ENCODE peak calls at places on chromosomes 7 and 10, in five cellular contexts. K, T, L, B and N are unnamed samples.

GRCh38 chr7:127953423-127953822 is 77.8 kb downstream of the LRRC4 start:
- DNase-seq in K (no peak), T (no peak), L (no peak), B (no peak), N (no peak)

GRCh38 chr7:47454961-47455871 is 126.7 kb downstream of the TNS3 start:
- DNase-seq in K (no peak), T (no peak), L (no peak), B (no peak), N (no peak)

GRCh38 chr10:102229810-102230263 is 3.7 kb downstream of the ELOVL3 start:
- DNase-seq in K (peak), T (peak), L (peak), B (peak), N (peak)

GRCh38 chr10:31745612-31746376 is 182.8 kb downstream of the ARHGAP12 start:
- DNase-seq in K (no peak), T (no peak), L (peak), B (no peak), N (peak)

GRCh38 chr10:132697568-132698200 is 88.3 kb downstream of the NKX6-2 start:
- DNase-seq in K (no peak), T (no peak), L (peak), B (no peak), N (peak)

GRCh38 chr7:135858851-135859250 is 110.2 kb upstream of the FAM180A start:
- DNase-seq in K (no peak), T (no peak), L (no peak), B (no peak), N (no peak)

GRCh38 chr10:32266979-32267378 is 80.0 kb downstream of the EPC1 start:
- DNase-seq in K (peak), T (peak), L (no peak), B (no peak), N (no peak)

GRCh38 chr7:122881324-122881723 is 4.9 kb downstream of the CADPS2 start:
- DNase-seq in K (no peak), T (no peak), L (no peak), B (no peak), N (no peak)

GRCh38 chr7:101232141-101232821 is 5.3 kb downstream of the CLDN15 start:
- DNase-seq in K (peak), T (peak), L (no peak), B (no peak), N (peak)

GRCh38 chr7:104207348-104207730 is 474 bp downstream of the ORC5 start:
- DNase-seq in K (peak), T (no peak), L (peak), B (no peak), N (no peak)

GRCh38 chr7:6630007-6630849 is 6.9 kb upstream of the ZNF316 start:
- DNase-seq in K (no peak), T (no peak), L (no peak), B (no peak), N (peak)

GRCh38 chr7:115116773-115117715 is 195.2 kb downstream of the MDFIC start:
- DNase-seq in K (no peak), T (no peak), L (no peak), B (no peak), N (no peak)

GRCh38 chr7:40717242-40717641 is 582.4 kb downstream of the SUGCT start:
- DNase-seq in K (peak), T (peak), L (peak), B (peak), N (peak)

GRCh38 chr10:110721406-110722038 is 77.4 kb downstream of the RBM20 start:
- DNase-seq in K (no peak), T (no peak), L (no peak), B (no peak), N (no peak)

GRCh38 chr7:156780724-156781455 is 112.1 kb downstream of the LMBR1 start:
- DNase-seq in K (peak), T (no peak), L (no peak), B (no peak), N (no peak)

GRCh38 chr10:43304687-43305333 is 37.9 kb upstream of the RASGEF1A start:
- DNase-seq in K (peak), T (peak), L (peak), B (peak), N (peak)

GRCh38 chr10:88392222-88392621 is 190.9 kb downstream of the RNLS start:
- DNase-seq in K (no peak), T (no peak), L (no peak), B (no peak), N (no peak)

GRCh38 chr7:44727346-44728262 is 21.0 kb upstream of the ZMIZ2 start:
- DNase-seq in K (no peak), T (no peak), L (peak), B (no peak), N (peak)

GRCh38 chr7:867001-867405 is 9.4 kb upstream of the GET4 start:
- DNase-seq in K (no peak), T (no peak), L (peak), B (no peak), N (no peak)

GRCh38 chr10:37957841-37958240 is 18.6 kb downstream of the ZNF25 start:
- DNase-seq in K (no peak), T (no peak), L (no peak), B (no peak), N (peak)

GRCh38 chr7:157704365-157704764 is 367.6 kb downstream of the DNAJB6 start:
- DNase-seq in K (no peak), T (no peak), L (no peak), B (no peak), N (no peak)

GRCh38 chr10:94850766-94851165 is 87.7 kb upstream of the CYP2C9 start:
- DNase-seq in K (no peak), T (no peak), L (no peak), B (no peak), N (no peak)

GRCh38 chr10:1393481-1393880 is 337.3 kb downstream of the WDR37 start:
- DNase-seq in K (no peak), T (no peak), L (no peak), B (no peak), N (no peak)

GRCh38 chr7:131040467-131040932 is 287.2 kb upstream of the MKLN1 start:
- DNase-seq in K (peak), T (peak), L (peak), B (peak), N (peak)

GRCh38 chr7:102431617-102432298 is 1.6 kb upstream of the ORAI2 start:
- DNase-seq in K (peak), T (no peak), L (no peak), B (no peak), N (peak)

GRCh38 chr10:95964786-95965185 is 57.0 kb downstream of the CC2D2B start:
- DNase-seq in K (no peak), T (no peak), L (no peak), B (no peak), N (no peak)

GRCh38 chr10:117374506-117375359 is 507 bp downstream of the PDZD8 start:
- DNase-seq in K (peak), T (peak), L (peak), B (no peak), N (peak)

GRCh38 chr10:102517553-102517952 is 13.8 kb downstream of the SUFU start:
- DNase-seq in K (no peak), T (no peak), L (peak), B (no peak), N (no peak)

GRCh38 chr10:50604823-50605222 is 18.9 kb downstream of the SGMS1 start:
- DNase-seq in K (no peak), T (no peak), L (no peak), B (no peak), N (no peak)

GRCh38 chr10:128463991-128464755 is 337.9 kb upstream of the MKI67 start:
- DNase-seq in K (peak), T (no peak), L (peak), B (peak), N (no peak)

GRCh38 chr7:116576350-116577319 is 51.8 kb downstream of the CAV1 start:
- DNase-seq in K (no peak), T (no peak), L (peak), B (no peak), N (no peak)

GRCh38 chr7:116577320-116577871 is 52.6 kb downstream of the CAV1 start:
- DNase-seq in K (no peak), T (no peak), L (peak), B (no peak), N (no peak)

GRCh38 chr7:116579835-116580234 is 55.0 kb downstream of the CAV1 start:
- DNase-seq in K (no peak), T (no peak), L (no peak), B (no peak), N (no peak)

GRCh38 chr7:116578526-116578925 is 53.7 kb downstream of the CAV1 start:
- DNase-seq in K (no peak), T (no peak), L (no peak), B (no peak), N (peak)

GRCh38 chr7:116579322-116579721 is 54.5 kb downstream of the CAV1 start:
- DNase-seq in K (no peak), T (no peak), L (no peak), B (no peak), N (no peak)
- H2BK5ac ChIP-seq in K (no peak), T (no peak), L (peak), B (no peak), N (no peak)

GRCh38 chr10:114259825-114260224 is 20.8 kb downstream of the VWA2 start:
- DNase-seq in K (no peak), T (no peak), L (peak), B (no peak), N (no peak)

GRCh38 chr10:114260366-114260765 is 21.3 kb downstream of the VWA2 start:
- DNase-seq in K (no peak), T (no peak), L (no peak), B (no peak), N (no peak)

GRCh38 chr10:114265392-114266053 is 26.5 kb downstream of the VWA2 start:
- DNase-seq in K (no peak), T (no peak), L (no peak), B (no peak), N (no peak)

GRCh38 chr10:114261116-114261515 is 22.1 kb downstream of the VWA2 start:
- DNase-seq in K (no peak), T (no peak), L (peak), B (no peak), N (no peak)

DNA sequence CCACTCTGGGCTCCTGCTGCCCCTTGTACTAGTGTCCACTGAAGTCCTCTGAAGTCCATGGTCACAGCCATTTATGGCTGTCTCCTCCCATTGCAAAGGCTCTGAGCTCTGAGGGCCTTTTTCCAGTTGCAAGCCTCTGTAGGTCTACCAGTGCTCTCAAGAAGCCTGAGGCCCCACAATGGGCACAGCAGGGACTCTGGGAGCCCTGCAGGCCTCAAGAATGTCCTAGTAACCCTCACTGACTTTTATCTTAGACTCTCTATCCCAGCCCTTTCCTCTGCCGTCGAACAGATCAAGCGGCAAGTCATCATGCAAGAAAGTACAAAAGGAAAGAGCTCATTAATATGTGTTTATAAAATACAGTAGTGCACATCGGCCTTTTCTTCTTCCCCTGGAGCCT is 23.4 kb downstream of the VWA2 start:
- DNase-seq in K (peak), T (no peak), L (no peak), B (no peak), N (no peak)
- H3K18ac ChIP-seq in K (no peak), T (no peak), L (no peak), B (no peak), N (no peak)

DNA sequence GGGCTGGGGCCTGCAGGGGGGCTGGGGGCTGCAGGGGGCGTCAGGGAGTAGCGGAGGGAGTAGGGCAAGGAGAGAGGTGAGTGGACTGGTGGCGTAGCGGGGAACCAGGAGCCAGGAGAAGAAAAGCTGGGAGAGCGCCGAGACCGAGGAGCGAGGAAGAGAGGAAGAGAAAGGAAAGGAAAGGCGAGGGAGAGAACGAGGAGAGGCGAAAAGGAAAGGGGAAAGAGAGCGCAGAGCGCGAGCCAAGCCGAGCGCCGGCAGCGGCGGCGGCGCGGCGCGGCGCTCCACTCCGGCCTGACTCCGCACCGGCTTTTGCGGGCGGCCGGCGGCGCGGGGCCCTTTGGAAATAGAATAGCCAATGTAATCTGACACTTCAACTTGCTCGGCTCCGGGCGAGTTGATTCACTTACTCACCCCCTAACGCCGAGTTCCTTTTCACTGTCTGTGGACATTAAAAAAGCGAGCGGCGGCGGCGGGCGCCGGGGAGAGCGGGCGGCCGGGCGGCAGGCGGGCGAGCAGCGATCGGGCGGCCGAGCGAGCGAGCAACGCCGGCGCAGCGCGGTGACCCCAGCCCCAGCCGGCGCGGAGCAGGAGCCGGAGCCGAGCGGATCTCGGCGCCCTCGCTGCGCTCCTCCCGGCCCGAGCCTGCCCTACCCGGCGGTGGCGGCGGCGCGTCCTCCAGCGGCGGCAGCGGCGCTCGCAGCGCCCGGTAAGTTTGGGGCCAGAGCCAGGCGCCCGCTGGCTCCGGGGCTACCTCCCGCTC is at the start of gene ZMIZ1:
- DNase-seq in K (peak), T (peak), L (peak), B (peak), N (peak)
- H2BK5ac ChIP-seq in K (peak), T (peak), L (peak), B (peak), N (peak)

DNA sequence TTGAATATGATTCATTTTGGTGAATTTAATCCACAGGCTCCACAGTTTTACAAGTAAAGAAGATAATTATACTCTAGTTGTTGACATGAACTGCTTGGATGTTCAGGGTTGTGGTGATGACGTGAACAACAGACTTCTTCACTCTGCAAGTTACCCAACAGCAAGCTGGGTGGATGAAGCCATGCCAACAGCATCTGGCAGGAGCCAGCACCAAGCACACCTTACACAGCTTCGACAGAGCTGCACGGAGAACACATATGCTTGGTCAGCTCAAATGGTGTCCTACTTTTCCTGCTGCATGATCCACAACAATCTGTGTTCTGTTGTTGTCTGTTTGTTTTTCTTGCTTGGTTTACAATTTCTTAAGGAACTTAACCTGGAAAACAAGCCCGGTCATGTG is 9.8 kb downstream of the NOD1 start:
- DNase-seq in K (no peak), T (no peak), L (peak), B (no peak), N (no peak)
- H3K18ac ChIP-seq in K (no peak), T (peak), L (peak), B (peak), N (peak)

DNA sequence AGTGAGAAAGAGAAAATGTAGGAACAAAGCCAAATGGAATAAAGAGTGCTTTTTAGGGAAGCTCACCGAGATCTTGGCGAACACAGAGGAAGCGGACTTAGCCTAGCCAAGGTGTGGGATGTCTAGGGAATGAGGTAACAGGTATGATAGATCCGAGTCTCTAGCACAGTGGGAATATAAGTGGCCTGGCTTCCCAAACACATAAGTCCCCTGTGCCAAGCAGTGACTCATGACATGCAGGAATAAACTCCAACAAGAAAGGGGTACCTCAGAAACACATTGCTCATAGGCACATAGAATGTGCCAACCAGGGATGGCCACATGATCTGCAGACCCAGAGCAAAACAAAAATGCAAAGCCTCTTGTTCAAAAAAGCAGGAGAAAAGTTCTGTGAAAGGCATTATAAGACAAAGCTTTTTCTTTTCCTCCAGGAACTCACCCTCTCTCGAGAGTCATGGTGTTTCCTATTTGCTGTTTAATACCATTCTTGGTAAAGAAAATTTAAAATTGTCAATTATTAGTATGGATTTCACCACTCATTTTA is 542.5 kb downstream of the GATA3 start:
- DNase-seq in K (peak), T (no peak), L (no peak), B (no peak), N (no peak)
- H2BK5ac ChIP-seq in K (no peak), T (no peak), L (no peak), B (no peak), N (no peak)

DNA sequence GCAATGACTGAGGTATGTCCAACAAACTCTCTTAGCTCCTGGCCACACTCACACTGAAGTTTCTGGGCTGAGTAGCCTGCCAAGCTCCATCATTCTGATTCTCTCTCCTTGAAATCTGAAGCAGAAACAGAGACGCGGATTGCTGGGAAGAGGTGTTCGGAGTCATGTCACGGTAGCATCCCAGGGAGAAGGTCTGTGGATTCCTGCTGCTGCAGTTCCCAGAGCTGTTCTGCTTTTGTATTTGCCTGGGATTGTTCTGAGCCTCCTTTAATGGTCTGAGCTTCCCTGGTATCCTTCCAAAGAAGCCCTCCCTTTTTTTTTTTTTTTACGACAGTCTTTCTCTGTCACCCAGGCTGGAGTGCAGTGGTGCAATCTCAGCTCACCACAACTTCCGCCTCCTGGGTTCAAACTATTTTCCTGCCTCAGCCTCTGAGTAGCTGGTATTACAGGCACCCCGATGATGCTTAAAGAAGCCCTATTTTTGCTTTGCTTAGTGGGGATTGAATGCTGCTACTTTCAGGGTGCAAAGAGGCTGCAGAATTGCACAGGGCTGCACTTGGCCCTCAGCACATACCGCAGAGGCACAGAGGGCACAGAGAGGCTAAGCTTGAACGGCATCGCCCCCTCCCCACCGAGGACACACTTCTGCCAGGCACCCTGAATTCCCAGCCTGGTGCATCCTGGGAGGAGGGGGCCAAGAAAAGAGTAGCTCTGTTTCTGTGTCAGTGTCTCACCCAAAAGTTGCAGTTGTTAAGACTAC is 208.7 kb upstream of the GALNT17 start:
- DNase-seq in K (peak), T (no peak), L (no peak), B (no peak), N (no peak)
- H3K18ac ChIP-seq in K (no peak), T (peak), L (no peak), B (peak), N (no peak)

GRCh38 chr10:58516118-58516517 is 3.4 kb downstream of the BICC1 start:
- DNase-seq in K (no peak), T (no peak), L (no peak), B (no peak), N (no peak)

GRCh38 chr10:58517481-58518355 is 5.0 kb downstream of the BICC1 start:
- DNase-seq in K (no peak), T (no peak), L (no peak), B (no peak), N (no peak)

GRCh38 chr10:58515296-58515956 is 2.8 kb downstream of the BICC1 start:
- DNase-seq in K (no peak), T (no peak), L (no peak), B (no peak), N (no peak)

GRCh38 chr10:58517071-58517470 is 4.4 kb downstream of the BICC1 start:
- DNase-seq in K (peak), T (no peak), L (no peak), B (no peak), N (no peak)

GRCh38 chr10:58518775-58519174 is 6.1 kb downstream of the BICC1 start:
- DNase-seq in K (no peak), T (no peak), L (peak), B (no peak), N (no peak)
- H2BK5ac ChIP-seq in K (no peak), T (no peak), L (no peak), B (no peak), N (no peak)

GRCh38 chr7:108080094-108080656 is 50.0 kb downstream of the LAMB4 start:
- DNase-seq in K (no peak), T (no peak), L (peak), B (no peak), N (no peak)

GRCh38 chr7:108078156-108078781 is 51.9 kb downstream of the LAMB4 start:
- DNase-seq in K (no peak), T (no peak), L (peak), B (no peak), N (peak)

GRCh38 chr7:108076141-108076540 is 54.0 kb downstream of the LAMB4 start:
- DNase-seq in K (no peak), T (no peak), L (no peak), B (no peak), N (peak)

GRCh38 chr7:108077714-108078113 is 52.4 kb downstream of the LAMB4 start:
- DNase-seq in K (no peak), T (no peak), L (no peak), B (no peak), N (no peak)

GRCh38 chr7:108079291-108080057 is 50.7 kb downstream of the LAMB4 start:
- DNase-seq in K (no peak), T (no peak), L (peak), B (no peak), N (no peak)
- H3K18ac ChIP-seq in K (no peak), T (no peak), L (peak), B (no peak), N (no peak)